ENCODE peak calls at places on chromosomes 4 and X, in nine cellular contexts. Q is mammary epithelial cell, H is IMR-90, R is endothelial cell of umbilical vein, X is A549, V is neuronal stem cell, B is PC-3, S is GM23248, M is neural progenitor cell. L is an unnamed sample.
A peak's percentile ranks its signal among the peaks of the same experiment; 100 is the strongest.

GRCh38 chr4:77994194-77994721 is 62.9 kb upstream of the FRAS1 start:
- DNase-seq in M (peak; percentile 85), V (peak; percentile 67), B (peak; percentile 67), R (peak; percentile 69), Q (peak; percentile 47), X (peak; percentile 13), H (peak; percentile 56), S (peak; percentile 79), L (peak; percentile 72)

GRCh38 chrX:104330966-104331365 is 76.2 kb upstream of the ESX1 start:
- DNase-seq in B (peak; percentile 90), R (peak; percentile 6), S (peak; percentile 71), Q (peak; percentile 49), X (no peak), V (no peak), H (peak; percentile 65), M (no peak), L (no peak)

GRCh38 chr4:81723927-81724587 is 252.3 kb upstream of the RASGEF1B start:
- DNase-seq in X (no peak), R (no peak), Q (peak; percentile 27), H (no peak), B (no peak), S (no peak), V (no peak), M (no peak), L (no peak)

GRCh38 chrX:13432376-13432775 is 112.5 kb upstream of the ATXN3L start:
- DNase-seq in M (no peak), V (no peak), S (peak; percentile 97), H (peak; percentile 98), Q (peak; percentile 87), R (peak; percentile 83), B (peak; percentile 45), X (no peak), L (no peak)

GRCh38 chrX:109995155-109995554 is 7.8 kb upstream of the TMEM164 start:
- DNase-seq in X (no peak), V (no peak), Q (no peak), R (no peak), H (no peak), B (no peak), M (no peak), S (no peak), L (no peak)

GRCh38 chr4:139866270-139866962 is 200.8 kb downstream of the MGST2 start:
- DNase-seq in R (no peak), X (no peak), S (no peak), H (no peak), M (no peak), V (no peak), Q (no peak), B (no peak), L (no peak)

GRCh38 chrX:19545651-19546050 is 30.3 kb upstream of the MAP3K15 start:
- DNase-seq in X (no peak), B (peak; percentile 5), Q (no peak), H (peak; percentile 8), V (no peak), M (no peak), R (no peak), S (no peak), L (no peak)

GRCh38 chr4:122010610-122011009 is 58.8 kb upstream of the TRPC3 start:
- DNase-seq in H (peak; percentile 95), R (no peak), V (no peak), B (peak; percentile 68), M (no peak), X (no peak), Q (peak; percentile 16), S (peak; percentile 18), L (no peak)

GRCh38 chrX:136656596-136656995 is 8.6 kb downstream of the CD40LG start:
- DNase-seq in M (peak; percentile 17), S (no peak), V (no peak), X (no peak), B (no peak), R (no peak), Q (no peak), H (no peak), L (no peak)

GRCh38 chr4:144402176-144402575 is 243.8 kb upstream of the HHIP start:
- DNase-seq in M (peak; percentile 75), R (no peak), Q (no peak), V (peak; percentile 52), B (no peak), X (no peak), S (no peak), H (no peak), L (no peak)

GRCh38 chr4:54005475-54005874 is 58.9 kb downstream of the CHIC2 start:
- DNase-seq in V (no peak), R (no peak), X (no peak), Q (peak; percentile 35), B (no peak), S (peak; percentile 64), H (peak; percentile 58), M (no peak), L (peak; percentile 52)

GRCh38 chr4:125313497-125313896 is 1.3 kb upstream of the FAT4 start:
- DNase-seq in B (peak; percentile 88), R (peak; percentile 95), Q (peak; percentile 72), S (peak; percentile 91), V (peak; percentile 89), M (peak; percentile 92), H (peak; percentile 94), X (peak; percentile 26), L (peak; percentile 94)

GRCh38 chr4:158850800-158851644 is 82.2 kb downstream of the FNIP2 start:
- DNase-seq in H (peak; percentile 44), M (no peak), R (peak; percentile 66), V (no peak), B (peak; percentile 61), S (peak; percentile 57), X (no peak), Q (no peak), L (peak; percentile 72)

GRCh38 chrX:152899111-152899873 is 1.4 kb downstream of the ZNF185 start:
- DNase-seq in M (no peak), H (no peak), X (no peak), R (no peak), B (no peak), Q (no peak), V (no peak), S (no peak), L (no peak)

GRCh38 chr4:142812091-142812490 is 34.0 kb downstream of the INPP4B start:
- DNase-seq in Q (no peak), M (no peak), S (peak; percentile 36), B (no peak), X (no peak), R (no peak), V (no peak), H (no peak), L (no peak)

GRCh38 chr4:143375326-143376073 is 38.8 kb downstream of the GAB1 start:
- DNase-seq in S (peak; percentile 46), Q (no peak), M (peak; percentile 39), X (no peak), R (peak; percentile 58), H (no peak), V (no peak), B (peak; percentile 55), L (peak; percentile 60)

GRCh38 chr4:90118547-90119211 is 8.5 kb upstream of the CCSER1 start:
- DNase-seq in H (no peak), X (no peak), S (no peak), M (no peak), Q (no peak), B (no peak), V (no peak), R (no peak), L (no peak)

GRCh38 chr4:186029731-186030421 is 39.1 kb upstream of the TLR3 start:
- DNase-seq in X (no peak), M (peak; percentile 90), H (peak; percentile 5), S (peak; percentile 30), V (peak; percentile 80), Q (no peak), B (no peak), R (peak; percentile 85), L (no peak)

GRCh38 chr4:169047967-169048366 is 37.9 kb upstream of the CBR4 start:
- DNase-seq in Q (no peak), X (no peak), M (no peak), V (no peak), B (no peak), R (no peak), H (no peak), S (no peak), L (no peak)

GRCh38 chrX:155745792-155746191 is 133.0 kb upstream of the TMLHE start:
- DNase-seq in Q (peak; percentile 35), X (no peak), M (no peak), R (peak; percentile 41), S (peak; percentile 44), H (peak; percentile 2), V (no peak), B (peak; percentile 46), L (no peak)

GRCh38 chr4:76470064-76470463 is 35.0 kb downstream of the SHROOM3 start:
- DNase-seq in X (no peak), V (no peak), B (no peak), R (no peak), M (no peak), H (no peak), S (no peak), Q (no peak), L (no peak)

GRCh38 chr4:6279582-6280289 is 10.1 kb downstream of the WFS1 start:
- DNase-seq in X (no peak), H (no peak), R (no peak), M (no peak), Q (no peak), S (no peak), V (no peak), B (no peak), L (no peak)
- H3K4me1 ChIP-seq in X (no peaks in the 10 kb centered on the region), H (peaks cover 30% of the 10 kb centered on the region), R (peaks cover 22% of the 10 kb centered on the region), M (no peaks in the 10 kb centered on the region), Q (peaks cover 10% of the 10 kb centered on the region), S (no peaks in the 10 kb centered on the region), V (peaks cover 18% of the 10 kb centered on the region), B (no peaks in the 10 kb centered on the region), L (no peaks in the 10 kb centered on the region)

GRCh38 chr4:71648923-71649322 is 135.0 kb downstream of the GC start:
- DNase-seq in Q (no peak), M (no peak), B (peak; percentile 34), R (no peak), H (no peak), V (no peak), S (no peak), X (no peak), L (no peak)

DNA sequence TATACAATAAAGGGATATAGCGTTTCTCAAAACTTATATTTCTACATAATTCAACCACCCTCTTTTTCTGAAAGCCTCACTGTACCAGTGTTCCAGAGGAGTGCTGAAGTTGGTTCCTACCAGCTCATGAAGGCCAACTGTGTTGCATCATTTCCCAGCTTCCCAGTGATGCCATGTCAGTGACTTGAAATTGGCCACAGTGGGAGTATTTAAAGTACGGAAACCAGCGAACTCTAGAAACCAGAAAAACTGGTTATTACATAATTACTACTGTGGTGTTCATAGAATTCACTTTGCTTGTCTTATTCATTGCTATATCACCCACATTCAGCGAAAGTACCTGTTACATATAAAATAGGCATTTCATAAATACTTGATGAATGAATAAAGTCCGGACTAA is 135.4 kb downstream of the GC start:
- DNase-seq in B (peak; percentile 97), X (no peak), V (no peak), R (no peak), Q (peak; percentile 30), S (no peak), H (no peak), M (no peak), L (no peak)
- H3K4me2 ChIP-seq in B (peak overlapping the region; percentile 34), X (no peak overlapping the region), V (no peak overlapping the region), R (no peak overlapping the region), Q (no peak overlapping the region), S (no peak overlapping the region), H (no peak overlapping the region), M (no peak overlapping the region), L (no peak overlapping the region)

GRCh38 chr4:28278676-28279075 is 1418.0 kb downstream of the STIM2 start:
- DNase-seq in X (no peak), R (peak; percentile 32), H (no peak), V (no peak), S (no peak), B (no peak), M (no peak), Q (peak; percentile 39), L (no peak)
- H3K4me3 ChIP-seq in X (no peak overlapping the region), R (no peak overlapping the region), H (no peak overlapping the region), V (no peak overlapping the region), S (no peak overlapping the region), B (no peak overlapping the region), M (no peak overlapping the region), Q (no peak overlapping the region), L (no peak overlapping the region)

GRCh38 chr4:108130955-108131354 is 37.8 kb downstream of the LEF1 start:
- DNase-seq in S (peak; percentile 8), X (no peak), V (no peak), M (no peak), B (no peak), R (no peak), Q (no peak), H (no peak), L (no peak)
- H3K4me1 ChIP-seq in S (no peaks in the 10 kb centered on the region), X (no peaks in the 10 kb centered on the region), V (peaks cover 8% of the 10 kb centered on the region), M (peaks cover 18% of the 10 kb centered on the region), B (no peaks in the 10 kb centered on the region), R (no peaks in the 10 kb centered on the region), Q (peaks cover 7% of the 10 kb centered on the region), H (no peaks in the 10 kb centered on the region), L (no peaks in the 10 kb centered on the region)